ENCODE peak calls at places on chromosomes 13 and 19, in six cellular contexts. One of them, this sample, is unnamed.

GRCh38 chr19:9205506-9206113 is 13.8 kb downstream of the OR7D4 start:
- DNase-seq in pancreas: peak
- DNase-seq in lower lobe of right lung: peak
- DNase-seq in uterus: peak
- DNase-seq in A549: peak
- DNase-seq in K562: peak
- DNase-seq in this sample: peak

GRCh38 chr13:101449971-101450748 is 2.3 kb upstream of the ITGBL1 start:
- DNase-seq in pancreas: no peak
- DNase-seq in lower lobe of right lung: no peak
- DNase-seq in uterus: no peak
- DNase-seq in A549: peak
- DNase-seq in K562: no peak
- DNase-seq in this sample: no peak

GRCh38 chr19:31676271-31677004 is 327.2 kb upstream of the TSHZ3 start:
- DNase-seq in pancreas: no peak
- DNase-seq in lower lobe of right lung: no peak
- DNase-seq in uterus: no peak
- DNase-seq in A549: peak
- DNase-seq in K562: peak
- DNase-seq in this sample: peak

GRCh38 chr13:94050686-94051085 is 428.8 kb downstream of the DCT start:
- DNase-seq in pancreas: no peak
- DNase-seq in lower lobe of right lung: no peak
- DNase-seq in uterus: no peak
- DNase-seq in A549: no peak
- DNase-seq in K562: no peak
- DNase-seq in this sample: no peak

GRCh38 chr13:77337159-77337558 is 10.3 kb upstream of the MYCBP2 start:
- DNase-seq in pancreas: no peak
- DNase-seq in lower lobe of right lung: no peak
- DNase-seq in uterus: no peak
- DNase-seq in A549: no peak
- DNase-seq in K562: no peak
- DNase-seq in this sample: no peak

GRCh38 chr13:107937841-107938240 is 277.5 kb downstream of the LIG4 start:
- DNase-seq in pancreas: no peak
- DNase-seq in lower lobe of right lung: no peak
- DNase-seq in uterus: no peak
- DNase-seq in A549: no peak
- DNase-seq in K562: no peak
- DNase-seq in this sample: no peak

GRCh38 chr13:76425930-76426329 is 460.3 kb downstream of the KCTD12 start:
- DNase-seq in pancreas: no peak
- DNase-seq in lower lobe of right lung: no peak
- DNase-seq in uterus: no peak
- DNase-seq in A549: no peak
- DNase-seq in K562: no peak
- DNase-seq in this sample: no peak

GRCh38 chr19:55563261-55563690 is 17.4 kb downstream of the ZNF579 start:
- DNase-seq in pancreas: no peak
- DNase-seq in lower lobe of right lung: no peak
- DNase-seq in uterus: peak
- DNase-seq in A549: no peak
- DNase-seq in K562: no peak
- DNase-seq in this sample: no peak

GRCh38 chr13:51550151-51550550 is 34.1 kb upstream of the WDFY2 start:
- DNase-seq in pancreas: no peak
- DNase-seq in lower lobe of right lung: no peak
- DNase-seq in uterus: no peak
- DNase-seq in A549: no peak
- DNase-seq in K562: no peak
- DNase-seq in this sample: no peak

GRCh38 chr19:55383789-55384575 is at the start of gene TMEM238:
- DNase-seq in pancreas: peak
- DNase-seq in lower lobe of right lung: peak
- DNase-seq in uterus: peak
- DNase-seq in A549: peak
- DNase-seq in K562: peak
- DNase-seq in this sample: no peak

GRCh38 chr13:101881593-101881992 is 429.1 kb downstream of the ITGBL1 start:
- DNase-seq in pancreas: no peak
- DNase-seq in lower lobe of right lung: no peak
- DNase-seq in uterus: no peak
- DNase-seq in A549: no peak
- DNase-seq in K562: no peak
- DNase-seq in this sample: no peak

GRCh38 chr13:94325660-94326059 is 153.8 kb downstream of the DCT start:
- DNase-seq in pancreas: no peak
- DNase-seq in lower lobe of right lung: no peak
- DNase-seq in uterus: no peak
- DNase-seq in A549: no peak
- DNase-seq in K562: no peak
- DNase-seq in this sample: no peak

GRCh38 chr13:76874466-76874865 is 11.7 kb downstream of the KCTD12 start:
- DNase-seq in pancreas: no peak
- DNase-seq in lower lobe of right lung: no peak
- DNase-seq in uterus: no peak
- DNase-seq in A549: no peak
- DNase-seq in K562: no peak
- DNase-seq in this sample: no peak

GRCh38 chr19:42115219-42115618 is 17.0 kb downstream of the POU2F2 start:
- DNase-seq in pancreas: peak
- DNase-seq in lower lobe of right lung: no peak
- DNase-seq in uterus: no peak
- DNase-seq in A549: no peak
- DNase-seq in K562: no peak
- DNase-seq in this sample: no peak

GRCh38 chr13:28046981-28047380 is 53.4 kb downstream of the FLT3 start:
- DNase-seq in pancreas: no peak
- DNase-seq in lower lobe of right lung: no peak
- DNase-seq in uterus: no peak
- DNase-seq in A549: peak
- DNase-seq in K562: no peak
- DNase-seq in this sample: no peak

GRCh38 chr13:30892966-30893365 is 13.1 kb upstream of the MEDAG start:
- DNase-seq in pancreas: no peak
- DNase-seq in lower lobe of right lung: no peak
- DNase-seq in uterus: peak
- DNase-seq in A549: peak
- DNase-seq in K562: peak
- DNase-seq in this sample: no peak

GRCh38 chr13:102028846-102029245 is 373.0 kb downstream of the FGF14 start:
- DNase-seq in pancreas: no peak
- DNase-seq in lower lobe of right lung: no peak
- DNase-seq in uterus: no peak
- DNase-seq in A549: no peak
- DNase-seq in K562: no peak
- DNase-seq in this sample: no peak

GRCh38 chr13:44620057-44620456 is 43.9 kb upstream of the TSC22D1 start:
- DNase-seq in pancreas: no peak
- DNase-seq in lower lobe of right lung: no peak
- DNase-seq in uterus: no peak
- DNase-seq in A549: peak
- DNase-seq in K562: no peak
- DNase-seq in this sample: no peak

GRCh38 chr13:114047358-114047881 is 73.5 kb upstream of the C13orf46 start:
- DNase-seq in pancreas: no peak
- DNase-seq in lower lobe of right lung: no peak
- DNase-seq in uterus: peak
- DNase-seq in A549: no peak
- DNase-seq in K562: peak
- DNase-seq in this sample: no peak

GRCh38 chr19:48556163-48556562 is 4.2 kb downstream of the SULT2B1 start:
- DNase-seq in pancreas: no peak
- DNase-seq in lower lobe of right lung: no peak
- DNase-seq in uterus: no peak
- DNase-seq in A549: peak
- DNase-seq in K562: no peak
- DNase-seq in this sample: no peak

GRCh38 chr19:49680473-49681351 is 3.6 kb downstream of the PRMT1 start:
- DNase-seq in pancreas: peak
- DNase-seq in lower lobe of right lung: peak
- DNase-seq in uterus: peak
- DNase-seq in A549: peak
- DNase-seq in K562: peak
- DNase-seq in this sample: no peak

GRCh38 chr13:20247963-20248362 is 15.8 kb upstream of the GJB6 start:
- DNase-seq in pancreas: no peak
- DNase-seq in lower lobe of right lung: no peak
- DNase-seq in uterus: no peak
- DNase-seq in A549: no peak
- DNase-seq in K562: no peak
- DNase-seq in this sample: no peak

GRCh38 chr19:49342291-49342721 is 7.1 kb downstream of the CD37 start:
- DNase-seq in pancreas: no peak
- DNase-seq in lower lobe of right lung: peak
- DNase-seq in uterus: peak
- DNase-seq in A549: no peak
- DNase-seq in K562: no peak
- DNase-seq in this sample: no peak

GRCh38 chr13:24251525-24251924 is 57.9 kb upstream of the C1QTNF9 start:
- DNase-seq in pancreas: no peak
- DNase-seq in lower lobe of right lung: no peak
- DNase-seq in uterus: no peak
- DNase-seq in A549: no peak
- DNase-seq in K562: no peak
- DNase-seq in this sample: no peak

GRCh38 chr19:33486407-33486806 is 35.2 kb downstream of the PEPD start:
- DNase-seq in pancreas: no peak
- DNase-seq in lower lobe of right lung: peak
- DNase-seq in uterus: no peak
- DNase-seq in A549: no peak
- DNase-seq in K562: no peak
- DNase-seq in this sample: no peak

GRCh38 chr19:42143341-42144234 is 11.3 kb upstream of the POU2F2 start:
- DNase-seq in pancreas: no peak
- DNase-seq in lower lobe of right lung: no peak
- DNase-seq in uterus: no peak
- DNase-seq in A549: peak
- DNase-seq in K562: no peak
- DNase-seq in this sample: no peak

GRCh38 chr19:15280915-15281683 is 48.9 kb upstream of the EPHX3 start:
- DNase-seq in pancreas: peak
- DNase-seq in lower lobe of right lung: peak
- DNase-seq in uterus: peak
- DNase-seq in A549: peak
- DNase-seq in K562: no peak
- DNase-seq in this sample: peak

GRCh38 chr19:48934837-48935236 is 1.3 kb downstream of the DHDH start:
- DNase-seq in pancreas: no peak
- DNase-seq in lower lobe of right lung: no peak
- DNase-seq in uterus: no peak
- DNase-seq in A549: no peak
- DNase-seq in K562: no peak
- DNase-seq in this sample: no peak

GRCh38 chr19:35628565-35629331 is at the start of gene RBM42:
- DNase-seq in pancreas: peak
- DNase-seq in lower lobe of right lung: peak
- DNase-seq in uterus: peak
- DNase-seq in A549: peak
- DNase-seq in K562: peak
- DNase-seq in this sample: peak

GRCh38 chr13:26987614-26988013 is 184.0 kb downstream of the USP12 start:
- DNase-seq in pancreas: no peak
- DNase-seq in lower lobe of right lung: no peak
- DNase-seq in uterus: no peak
- DNase-seq in A549: no peak
- DNase-seq in K562: no peak
- DNase-seq in this sample: no peak
- TF ChIP-seq CTCF in pancreas: no peak
- TF ChIP-seq CTCF in lower lobe of right lung: no peak
- TF ChIP-seq CTCF in uterus: no peak
- TF ChIP-seq CTCF in A549: no peak
- TF ChIP-seq CTCF in K562: no peak
- TF ChIP-seq CTCF in this sample: no peak

GRCh38 chr19:13670846-13671245 is 93.5 kb upstream of the MRI1 start:
- DNase-seq in pancreas: no peak
- DNase-seq in lower lobe of right lung: no peak
- DNase-seq in uterus: no peak
- DNase-seq in A549: no peak
- DNase-seq in K562: no peak
- DNase-seq in this sample: no peak
- TF ChIP-seq CTCF in pancreas: no peak
- TF ChIP-seq CTCF in lower lobe of right lung: no peak
- TF ChIP-seq CTCF in uterus: no peak
- TF ChIP-seq CTCF in A549: no peak
- TF ChIP-seq CTCF in K562: no peak
- TF ChIP-seq CTCF in this sample: no peak

GRCh38 chr13:40434516-40435397 is 231.7 kb downstream of the FOXO1 start:
- DNase-seq in pancreas: no peak
- DNase-seq in lower lobe of right lung: no peak
- DNase-seq in uterus: no peak
- DNase-seq in A549: no peak
- DNase-seq in K562: no peak
- DNase-seq in this sample: no peak

GRCh38 chr13:40433577-40433976 is 232.9 kb downstream of the FOXO1 start:
- DNase-seq in pancreas: no peak
- DNase-seq in lower lobe of right lung: no peak
- DNase-seq in uterus: no peak
- DNase-seq in A549: no peak
- DNase-seq in K562: no peak
- DNase-seq in this sample: no peak

GRCh38 chr13:40430234-40430633 is 236.2 kb downstream of the FOXO1 start:
- DNase-seq in pancreas: peak
- DNase-seq in lower lobe of right lung: no peak
- DNase-seq in uterus: peak
- DNase-seq in A549: no peak
- DNase-seq in K562: no peak
- DNase-seq in this sample: no peak

GRCh38 chr13:40428354-40428753 is 238.1 kb downstream of the FOXO1 start:
- DNase-seq in pancreas: no peak
- DNase-seq in lower lobe of right lung: no peak
- DNase-seq in uterus: no peak
- DNase-seq in A549: no peak
- DNase-seq in K562: no peak
- DNase-seq in this sample: no peak

GRCh38 chr13:40432018-40432978 is 234.1 kb downstream of the FOXO1 start:
- DNase-seq in pancreas: no peak
- DNase-seq in lower lobe of right lung: no peak
- DNase-seq in uterus: no peak
- DNase-seq in A549: no peak
- DNase-seq in K562: no peak
- DNase-seq in this sample: no peak
- TF ChIP-seq CTCF in pancreas: no peak
- TF ChIP-seq CTCF in lower lobe of right lung: no peak
- TF ChIP-seq CTCF in uterus: no peak
- TF ChIP-seq CTCF in A549: no peak
- TF ChIP-seq CTCF in K562: no peak
- TF ChIP-seq CTCF in this sample: no peak

DNA sequence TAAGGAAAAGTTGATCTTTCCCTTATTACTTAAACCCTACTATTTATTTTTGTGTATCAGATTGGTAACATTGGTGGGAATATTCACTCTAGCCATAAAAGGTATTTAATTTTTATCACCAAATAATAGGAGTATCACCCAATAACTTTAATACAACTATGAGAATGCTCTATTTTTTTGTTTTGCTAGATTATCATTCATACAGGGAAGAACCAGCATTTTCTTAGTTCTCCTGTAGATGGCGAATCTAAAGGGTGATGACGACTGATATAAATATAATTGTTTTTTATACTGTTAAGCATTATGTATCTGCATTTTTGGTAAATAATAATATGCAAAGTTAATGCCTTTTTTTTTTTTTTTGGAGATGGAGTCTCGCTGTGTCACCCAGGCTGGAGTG is 7.9 kb upstream of the FRY start:
- DNase-seq in pancreas: no peak
- DNase-seq in lower lobe of right lung: no peak
- DNase-seq in uterus: no peak
- DNase-seq in A549: no peak
- DNase-seq in K562: no peak
- DNase-seq in this sample: no peak
- TF ChIP-seq CTCF in pancreas: no peak
- TF ChIP-seq CTCF in lower lobe of right lung: no peak
- TF ChIP-seq CTCF in uterus: no peak
- TF ChIP-seq CTCF in A549: no peak
- TF ChIP-seq CTCF in K562: no peak
- TF ChIP-seq CTCF in this sample: peak

This sample was measured in LNCaP clone FGC.